ENCODE peak calls at places on chromosomes 6 and 20, in four cellular contexts. C is GM12865, W is astrocyte of the cerebellum, H is astrocyte. R is an unnamed sample.

GRCh38 chr20:23637282-23638221 is at the start of gene CST3:
- DNase-seq in C (peak), W (no peak), H (peak), R (peak)

GRCh38 chr6:41644297-41644879 is 6.1 kb downstream of the MDFI start:
- DNase-seq in C (no peak), W (no peak), H (no peak), R (no peak)

GRCh38 chr6:139433647-139434419 is 59.4 kb upstream of the CITED2 start:
- DNase-seq in C (no peak), W (no peak), H (peak), R (peak)

GRCh38 chr20:1474817-1475603 is 8.4 kb upstream of the NSFL1C start:
- DNase-seq in C (no peak), W (no peak), H (no peak), R (no peak)

GRCh38 chr6:78505178-78505577 is 362.2 kb upstream of the IRAK1BP1 start:
- DNase-seq in C (peak), W (no peak), H (no peak), R (no peak)

GRCh38 chr6:63731946-63732735 is 96.5 kb downstream of the PHF3 start:
- DNase-seq in C (no peak), W (no peak), H (peak), R (peak)

GRCh38 chr6:109050012-109050411 is 44.6 kb downstream of the SESN1 start:
- DNase-seq in C (no peak), W (no peak), H (no peak), R (no peak)

GRCh38 chr20:53926428-53927028 is 143.9 kb downstream of the BCAS1 start:
- DNase-seq in C (peak), W (peak), H (peak), R (peak)

GRCh38 chr6:4776493-4776966 is 326 bp downstream of the CDYL start:
- DNase-seq in C (no peak), W (no peak), H (no peak), R (peak)

GRCh38 chr6:158987657-158988056 is 12.3 kb downstream of the RSPH3 start:
- DNase-seq in C (no peak), W (no peak), H (no peak), R (no peak)

GRCh38 chr6:161044335-161044734 is 52.8 kb downstream of the MAP3K4 start:
- DNase-seq in C (no peak), W (no peak), H (no peak), R (no peak)

GRCh38 chr6:165768961-165769360 is 105.9 kb upstream of the PDE10A start:
- DNase-seq in C (no peak), W (no peak), H (no peak), R (no peak)

GRCh38 chr6:45677381-45677992 is 299.8 kb upstream of the SUPT3H start:
- DNase-seq in C (peak), W (no peak), H (peak), R (peak)

GRCh38 chr6:31740397-31741223 is 805 bp downstream of the MSH5 start:
- DNase-seq in C (peak), W (no peak), H (no peak), R (no peak)

GRCh38 chr6:30682181-30683117 is 4.0 kb downstream of the PPP1R18 start:
- DNase-seq in C (peak), W (peak), H (peak), R (peak)

GRCh38 chr20:50327666-50328065 is 137.0 kb downstream of the CEBPB start:
- DNase-seq in C (no peak), W (no peak), H (no peak), R (no peak)

GRCh38 chr20:59469266-59470252 is 134.8 kb upstream of the PHACTR3 start:
- DNase-seq in C (no peak), W (no peak), H (no peak), R (no peak)

GRCh38 chr20:46797201-46797600 is 87.8 kb downstream of the SLC2A10 start:
- DNase-seq in C (no peak), W (no peak), H (no peak), R (no peak)

GRCh38 chr6:108080010-108080780 is 5.7 kb upstream of the OSTM1 start:
- DNase-seq in C (no peak), W (peak), H (peak), R (no peak)

GRCh38 chr6:110654096-110654820 is 161.0 kb downstream of the CDK19 start:
- DNase-seq in C (no peak), W (no peak), H (no peak), R (no peak)

GRCh38 chr20:2140561-2140960 is 38.9 kb downstream of the STK35 start:
- DNase-seq in C (no peak), W (no peak), H (peak), R (no peak)

GRCh38 chr20:61668064-61668463 is 397.6 kb downstream of the TAF4 start:
- DNase-seq in C (no peak), W (no peak), H (no peak), R (no peak)

GRCh38 chr6:118774596-118774995 is 119.4 kb upstream of the ASF1A start:
- DNase-seq in C (no peak), W (no peak), H (no peak), R (no peak)

GRCh38 chr20:17538517-17539170 is 7.5 kb upstream of the BFSP1 start:
- DNase-seq in C (peak), W (no peak), H (peak), R (no peak)

GRCh38 chr6:36873612-36874011 is 991 bp downstream of the PPIL1 start:
- DNase-seq in C (peak), W (no peak), H (no peak), R (no peak)

GRCh38 chr20:12098411-12098810 is 180.7 kb downstream of the BTBD3 start:
- DNase-seq in C (no peak), W (no peak), H (no peak), R (no peak)

GRCh38 chr6:160139420-160139851 is 17.8 kb downstream of the SLC22A1 start:
- DNase-seq in C (no peak), W (peak), H (peak), R (no peak)

GRCh38 chr6:85278456-85279035 is 171.3 kb upstream of the NT5E start:
- DNase-seq in C (no peak), W (no peak), H (no peak), R (no peak)

GRCh38 chr6:88223298-88223697 is 57.2 kb upstream of the CNR1 start:
- DNase-seq in C (no peak), W (no peak), H (no peak), R (no peak)

GRCh38 chr6:39684790-39685485 is 40.3 kb downstream of the KIF6 start:
- DNase-seq in C (no peak), W (no peak), H (peak), R (no peak)

GRCh38 chr6:157538163-157538562 is 157.2 kb downstream of the ZDHHC14 start:
- DNase-seq in C (peak), W (no peak), H (no peak), R (no peak)

GRCh38 chr20:51385941-51386530 is 156.5 kb downstream of the NFATC2 start:
- DNase-seq in C (peak), W (no peak), H (no peak), R (peak)

GRCh38 chr6:121503633-121504032 is 68.2 kb downstream of the GJA1 start:
- DNase-seq in C (no peak), W (no peak), H (peak), R (peak)

GRCh38 chr6:8707956-8708772 is 272.8 kb upstream of the SLC35B3 start:
- DNase-seq in C (peak), W (peak), H (no peak), R (no peak)

GRCh38 chr6:149534742-149535141 is 11.1 kb downstream of the PPIL4 start:
- DNase-seq in C (no peak), W (no peak), H (no peak), R (no peak)

GRCh38 chr6:111677186-111677990 is 71.7 kb upstream of the TRAF3IP2 start:
- DNase-seq in C (no peak), W (no peak), H (no peak), R (no peak)

DNA sequence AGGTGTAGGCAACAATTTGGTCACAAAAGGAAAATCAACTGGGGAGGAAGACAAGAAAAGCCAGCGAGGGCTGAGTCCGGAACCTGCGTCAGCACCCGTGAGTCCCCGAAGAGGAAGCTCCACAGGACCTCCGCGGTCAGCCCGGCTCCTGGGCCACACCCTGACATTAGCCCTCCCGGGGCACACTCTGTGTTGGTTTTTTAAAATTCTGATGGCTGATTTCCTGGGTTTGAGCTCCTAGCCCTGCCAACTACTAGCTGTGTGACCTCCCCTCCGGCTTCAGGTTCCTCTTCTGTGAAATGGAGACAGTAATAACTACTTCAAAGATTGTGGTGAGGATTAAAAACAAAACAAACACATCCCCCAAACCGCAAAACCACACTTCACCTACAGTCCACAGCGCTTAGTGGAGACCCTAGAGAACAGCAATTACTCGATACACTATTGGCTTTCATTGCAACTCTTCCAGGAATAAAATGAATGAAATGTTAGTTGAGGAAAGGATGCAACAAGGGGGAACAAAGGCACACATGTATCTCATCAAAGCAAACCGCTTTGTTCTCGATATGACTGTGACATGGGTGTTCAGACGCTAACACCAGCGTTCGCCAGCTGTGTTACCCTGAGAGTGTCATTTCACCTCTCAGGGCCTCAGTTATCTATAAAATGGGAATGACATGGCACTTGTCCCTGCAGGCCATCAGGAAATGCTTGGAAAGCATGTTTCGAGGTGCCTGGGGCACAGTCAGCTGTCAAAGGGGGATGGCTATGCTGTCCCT is 984 bp downstream of the ZBP1 start:
- DNase-seq in C (peak), W (no peak), H (no peak), R (no peak)
- H3K4me3 ChIP-seq in C (peak), W (no peak), H (no peak), R (no peak)

GRCh38 chr6:17283074-17283473 is 1.9 kb downstream of the RBM24 start:
- DNase-seq in C (no peak), W (no peak), H (no peak), R (no peak)
- H3K4me3 ChIP-seq in C (no peak), W (peak), H (peak), R (no peak)

DNA sequence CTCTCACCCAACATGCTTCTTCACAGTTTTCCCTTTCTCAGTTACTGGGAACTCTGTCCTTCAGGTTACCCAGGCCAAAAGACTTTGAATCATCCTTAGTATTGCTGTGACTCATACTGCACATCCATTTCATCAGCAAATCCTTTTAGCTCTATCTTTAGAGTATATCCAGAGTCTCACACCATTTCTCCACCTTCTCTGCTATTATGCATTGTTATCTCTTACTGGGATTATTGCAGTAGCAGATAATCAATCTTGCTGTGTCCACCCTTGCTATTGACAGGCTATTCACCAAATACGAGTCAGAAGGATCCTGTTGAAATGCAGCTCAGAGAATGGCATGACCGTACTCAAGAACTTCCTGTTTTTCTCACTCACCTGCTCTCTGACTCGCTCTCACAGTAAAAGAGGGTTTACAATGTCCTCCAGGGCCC is 57.3 kb downstream of the BCKDHB start:
- DNase-seq in C (peak), W (no peak), H (peak), R (peak)
- H3K4me3 ChIP-seq in C (no peak), W (no peak), H (no peak), R (no peak)

DNA sequence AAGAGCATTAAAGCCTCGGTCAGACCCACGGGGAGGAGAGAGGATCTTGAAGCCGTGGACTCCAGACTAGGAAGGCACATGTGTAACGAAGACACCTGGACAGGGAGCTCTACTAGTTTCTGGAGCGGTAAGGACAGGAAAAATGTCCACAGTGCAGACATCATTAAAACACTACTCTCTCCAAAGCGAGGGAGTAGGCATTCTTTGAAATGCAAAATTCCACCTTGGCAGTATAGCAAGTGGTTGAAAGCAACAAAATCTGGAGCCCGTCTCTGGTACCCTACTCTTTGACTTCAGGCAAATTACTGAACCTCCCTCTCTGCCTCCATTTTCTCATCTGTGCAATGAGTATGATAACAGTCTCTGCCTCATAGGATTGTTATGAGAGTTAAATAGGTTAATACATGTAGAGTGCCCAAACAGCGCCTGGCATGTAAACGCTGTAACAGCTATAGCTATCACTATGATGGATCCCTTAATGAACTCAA is 408 bp upstream of the CRIP3 start:
- DNase-seq in C (no peak), W (no peak), H (no peak), R (no peak)
- H3K4me3 ChIP-seq in C (peak), W (no peak), H (no peak), R (no peak)